ENCODE peak calls at places on chromosomes 1 and 21, in six cellular contexts. One of them, this sample, is unnamed.
A peak's percentile ranks its signal among the peaks of the same experiment; 100 is the strongest.

GRCh38 chr1:177505905-177506590 is 335.3 kb downstream of the BRINP2 start:
- DNase-seq in lower lobe of right lung: no peak
- DNase-seq in osteoblast: no peak
- DNase-seq in left ventricle myocardium inferior: no peak
- DNase-seq in CD8-positive, alpha-beta T cell: no peak
- DNase-seq in fibroblast of lung: peak; percentile 19
- DNase-seq in this sample: no peak

GRCh38 chr1:155184835-155185782 is 11.5 kb downstream of the TRIM46 start:
- DNase-seq in osteoblast: peak; percentile 76
- DNase-seq in fibroblast of lung: no peak
- DNase-seq in left ventricle myocardium inferior: peak; percentile 47
- DNase-seq in CD8-positive, alpha-beta T cell: no peak
- DNase-seq in lower lobe of right lung: peak; percentile 84
- DNase-seq in this sample: peak; percentile 63

GRCh38 chr1:21289700-21290545 is at the start of gene ECE1:
- DNase-seq in lower lobe of right lung: peak; percentile 76
- DNase-seq in CD8-positive, alpha-beta T cell: peak; percentile 56
- DNase-seq in fibroblast of lung: no peak
- DNase-seq in osteoblast: peak; percentile 94
- DNase-seq in left ventricle myocardium inferior: peak; percentile 56
- DNase-seq in this sample: no peak

GRCh38 chr1:110309768-110310167 is 29.4 kb upstream of the RBM15 start:
- DNase-seq in left ventricle myocardium inferior: no peak
- DNase-seq in CD8-positive, alpha-beta T cell: no peak
- DNase-seq in osteoblast: peak; percentile 83
- DNase-seq in lower lobe of right lung: no peak
- DNase-seq in fibroblast of lung: peak; percentile 38
- DNase-seq in this sample: no peak

GRCh38 chr1:61079898-61080336 is 2.4 kb upstream of the NFIA start:
- DNase-seq in lower lobe of right lung: peak; percentile 70
- DNase-seq in left ventricle myocardium inferior: peak; percentile 85
- DNase-seq in CD8-positive, alpha-beta T cell: no peak
- DNase-seq in osteoblast: peak; percentile 94
- DNase-seq in fibroblast of lung: peak; percentile 90
- DNase-seq in this sample: peak; percentile 95

GRCh38 chr1:41617336-41617735 is 132.9 kb upstream of the EDN2 start:
- DNase-seq in left ventricle myocardium inferior: no peak
- DNase-seq in osteoblast: no peak
- DNase-seq in CD8-positive, alpha-beta T cell: no peak
- DNase-seq in fibroblast of lung: no peak
- DNase-seq in lower lobe of right lung: no peak
- DNase-seq in this sample: no peak

GRCh38 chr1:906532-907420 is 16.9 kb upstream of the SAMD11 start:
- DNase-seq in left ventricle myocardium inferior: peak; percentile 16
- DNase-seq in CD8-positive, alpha-beta T cell: peak; percentile 20
- DNase-seq in fibroblast of lung: peak; percentile 69
- DNase-seq in lower lobe of right lung: peak; percentile 66
- DNase-seq in osteoblast: peak; percentile 97
- DNase-seq in this sample: peak; percentile 71

GRCh38 chr1:52632732-52633290 is at the start of gene SHISAL2A:
- DNase-seq in osteoblast: no peak
- DNase-seq in lower lobe of right lung: peak; percentile 68
- DNase-seq in CD8-positive, alpha-beta T cell: peak; percentile 75
- DNase-seq in fibroblast of lung: peak; percentile 6
- DNase-seq in left ventricle myocardium inferior: peak; percentile 31
- DNase-seq in this sample: no peak

GRCh38 chr1:91582431-91582921 is 81.8 kb downstream of the CDC7 start:
- DNase-seq in CD8-positive, alpha-beta T cell: no peak
- DNase-seq in left ventricle myocardium inferior: no peak
- DNase-seq in lower lobe of right lung: no peak
- DNase-seq in osteoblast: peak; percentile 91
- DNase-seq in fibroblast of lung: peak; percentile 92
- DNase-seq in this sample: peak; percentile 77

GRCh38 chr1:53393325-53393792 is 65.5 kb upstream of the LRP8 start:
- DNase-seq in left ventricle myocardium inferior: peak; percentile 73
- DNase-seq in CD8-positive, alpha-beta T cell: peak; percentile 56
- DNase-seq in fibroblast of lung: peak; percentile 70
- DNase-seq in lower lobe of right lung: peak; percentile 78
- DNase-seq in osteoblast: peak; percentile 98
- DNase-seq in this sample: peak; percentile 82

GRCh38 chr1:164559342-164560070 is 522 bp downstream of the PBX1 start:
- DNase-seq in osteoblast: peak; percentile 36
- DNase-seq in left ventricle myocardium inferior: peak; percentile 34
- DNase-seq in CD8-positive, alpha-beta T cell: no peak
- DNase-seq in fibroblast of lung: no peak
- DNase-seq in lower lobe of right lung: peak; percentile 51
- DNase-seq in this sample: peak; percentile 70

GRCh38 chr1:149917590-149918144 is at the start of gene SV2A:
- DNase-seq in CD8-positive, alpha-beta T cell: peak; percentile 51
- DNase-seq in left ventricle myocardium inferior: no peak
- DNase-seq in osteoblast: peak; percentile 96
- DNase-seq in fibroblast of lung: peak; percentile 77
- DNase-seq in lower lobe of right lung: no peak
- DNase-seq in this sample: peak; percentile 91

GRCh38 chr1:229669333-229669732 is 43.3 kb downstream of the URB2 start:
- DNase-seq in fibroblast of lung: peak; percentile 67
- DNase-seq in lower lobe of right lung: no peak
- DNase-seq in left ventricle myocardium inferior: no peak
- DNase-seq in osteoblast: no peak
- DNase-seq in CD8-positive, alpha-beta T cell: no peak
- DNase-seq in this sample: no peak

GRCh38 chr1:102191723-102192122 is 195.0 kb upstream of the OLFM3 start:
- DNase-seq in CD8-positive, alpha-beta T cell: no peak
- DNase-seq in lower lobe of right lung: no peak
- DNase-seq in fibroblast of lung: peak; percentile 2
- DNase-seq in left ventricle myocardium inferior: no peak
- DNase-seq in osteoblast: peak; percentile 13
- DNase-seq in this sample: no peak

GRCh38 chr1:119372493-119373086 is 4.0 kb downstream of the HAO2 start:
- DNase-seq in left ventricle myocardium inferior: no peak
- DNase-seq in CD8-positive, alpha-beta T cell: no peak
- DNase-seq in lower lobe of right lung: no peak
- DNase-seq in fibroblast of lung: peak; percentile 22
- DNase-seq in osteoblast: no peak
- DNase-seq in this sample: no peak

GRCh38 chr1:226738421-226738994 is 574 bp downstream of the ITPKB start:
- DNase-seq in fibroblast of lung: peak; percentile 44
- DNase-seq in osteoblast: peak; percentile 84
- DNase-seq in left ventricle myocardium inferior: peak; percentile 38
- DNase-seq in lower lobe of right lung: peak; percentile 65
- DNase-seq in CD8-positive, alpha-beta T cell: peak; percentile 57
- DNase-seq in this sample: no peak

GRCh38 chr21:42627527-42628289 is 25.7 kb upstream of the PDE9A start:
- DNase-seq in left ventricle myocardium inferior: peak; percentile 82
- DNase-seq in lower lobe of right lung: no peak
- DNase-seq in osteoblast: no peak
- DNase-seq in fibroblast of lung: no peak
- DNase-seq in CD8-positive, alpha-beta T cell: no peak
- DNase-seq in this sample: peak; percentile 52

GRCh38 chr1:199687321-199687720 is 340.2 kb upstream of the NR5A2 start:
- DNase-seq in lower lobe of right lung: no peak
- DNase-seq in osteoblast: no peak
- DNase-seq in CD8-positive, alpha-beta T cell: no peak
- DNase-seq in left ventricle myocardium inferior: no peak
- DNase-seq in fibroblast of lung: peak; percentile 16
- DNase-seq in this sample: no peak

GRCh38 chr1:6447016-6447817 is 18.8 kb downstream of the TNFRSF25 start:
- DNase-seq in lower lobe of right lung: no peak
- DNase-seq in left ventricle myocardium inferior: no peak
- DNase-seq in CD8-positive, alpha-beta T cell: no peak
- DNase-seq in osteoblast: no peak
- DNase-seq in fibroblast of lung: no peak
- DNase-seq in this sample: no peak

GRCh38 chr1:6450005-6450450 is 15.9 kb downstream of the TNFRSF25 start:
- DNase-seq in lower lobe of right lung: no peak
- DNase-seq in fibroblast of lung: no peak
- DNase-seq in osteoblast: no peak
- DNase-seq in CD8-positive, alpha-beta T cell: no peak
- DNase-seq in left ventricle myocardium inferior: no peak
- DNase-seq in this sample: no peak

GRCh38 chr1:6448749-6449631 is 17.0 kb downstream of the TNFRSF25 start:
- DNase-seq in osteoblast: no peak
- DNase-seq in CD8-positive, alpha-beta T cell: peak; percentile 42
- DNase-seq in lower lobe of right lung: no peak
- DNase-seq in fibroblast of lung: no peak
- DNase-seq in left ventricle myocardium inferior: no peak
- DNase-seq in this sample: no peak

GRCh38 chr1:6446665-6447015 is 19.3 kb downstream of the TNFRSF25 start:
- DNase-seq in CD8-positive, alpha-beta T cell: no peak
- DNase-seq in left ventricle myocardium inferior: no peak
- DNase-seq in fibroblast of lung: no peak
- DNase-seq in lower lobe of right lung: no peak
- DNase-seq in osteoblast: no peak
- DNase-seq in this sample: no peak

GRCh38 chr1:6447818-6448748 is 17.9 kb downstream of the TNFRSF25 start:
- DNase-seq in lower lobe of right lung: no peak
- DNase-seq in left ventricle myocardium inferior: no peak
- DNase-seq in CD8-positive, alpha-beta T cell: peak; percentile 84
- DNase-seq in fibroblast of lung: no peak
- DNase-seq in osteoblast: no peak
- DNase-seq in this sample: no peak
- H3K27me3 ChIP-seq in lower lobe of right lung: peaks cover 59% of the 10 kb centered on the region
- H3K27me3 ChIP-seq in left ventricle myocardium inferior: peaks cover 98% of the 10 kb centered on the region
- H3K27me3 ChIP-seq in CD8-positive, alpha-beta T cell: peaks cover 22% of the 10 kb centered on the region
- H3K27me3 ChIP-seq in fibroblast of lung: peaks cover 35% of the 10 kb centered on the region
- H3K27me3 ChIP-seq in osteoblast: peaks cover 45% of the 10 kb centered on the region
- H3K27me3 ChIP-seq in this sample: peaks cover 32% of the 10 kb centered on the region

GRCh38 chr21:41316641-41317392 is at the start of gene FAM3B:
- DNase-seq in lower lobe of right lung: peak; percentile 55
- DNase-seq in osteoblast: peak; percentile 59
- DNase-seq in fibroblast of lung: no peak
- DNase-seq in left ventricle myocardium inferior: no peak
- DNase-seq in CD8-positive, alpha-beta T cell: no peak
- DNase-seq in this sample: no peak

GRCh38 chr21:41317458-41317857 is 857 bp downstream of the FAM3B start:
- DNase-seq in lower lobe of right lung: no peak
- DNase-seq in left ventricle myocardium inferior: no peak
- DNase-seq in fibroblast of lung: no peak
- DNase-seq in CD8-positive, alpha-beta T cell: no peak
- DNase-seq in osteoblast: no peak
- DNase-seq in this sample: no peak

GRCh38 chr21:41315726-41316125 is 875 bp upstream of the FAM3B start:
- DNase-seq in osteoblast: peak; percentile 69
- DNase-seq in CD8-positive, alpha-beta T cell: no peak
- DNase-seq in left ventricle myocardium inferior: no peak
- DNase-seq in lower lobe of right lung: no peak
- DNase-seq in fibroblast of lung: no peak
- DNase-seq in this sample: no peak

GRCh38 chr21:41318218-41318617 is 1.6 kb downstream of the FAM3B start:
- DNase-seq in osteoblast: no peak
- DNase-seq in lower lobe of right lung: no peak
- DNase-seq in CD8-positive, alpha-beta T cell: no peak
- DNase-seq in left ventricle myocardium inferior: no peak
- DNase-seq in fibroblast of lung: no peak
- DNase-seq in this sample: no peak

DNA sequence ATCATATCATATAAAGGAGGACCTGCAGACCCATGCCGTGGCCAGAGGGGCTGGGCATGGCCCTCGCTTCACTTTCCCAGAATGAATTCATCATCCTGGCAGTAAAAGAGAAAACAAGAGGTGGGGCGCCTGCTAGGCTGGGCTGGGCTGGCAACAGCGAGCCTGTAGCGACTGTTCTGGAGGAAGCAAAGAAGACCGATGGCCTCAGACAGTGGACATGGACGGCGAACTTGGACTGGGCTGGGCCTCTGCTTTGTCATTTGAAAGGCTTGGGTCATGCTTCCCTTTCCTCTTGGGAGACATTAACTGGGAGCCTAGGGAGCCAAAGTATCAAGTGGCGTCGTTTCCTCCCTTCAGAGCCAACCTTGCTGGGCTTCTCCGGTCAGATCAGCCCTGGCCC is 401 bp upstream of the FAM3B start:
- DNase-seq in fibroblast of lung: no peak
- DNase-seq in lower lobe of right lung: no peak
- DNase-seq in osteoblast: peak; percentile 64
- DNase-seq in CD8-positive, alpha-beta T cell: no peak
- DNase-seq in left ventricle myocardium inferior: no peak
- DNase-seq in this sample: no peak
- H3K27ac ChIP-seq in fibroblast of lung: no peak overlapping the region
- H3K27ac ChIP-seq in lower lobe of right lung: no peak overlapping the region
- H3K27ac ChIP-seq in osteoblast: no peak overlapping the region
- H3K27ac ChIP-seq in CD8-positive, alpha-beta T cell: no peak overlapping the region
- H3K27ac ChIP-seq in left ventricle myocardium inferior: no peak overlapping the region
- H3K27ac ChIP-seq in this sample: no peak overlapping the region

GRCh38 chr21:45973475-45974072 is 8.0 kb upstream of the COL6A1 start:
- DNase-seq in CD8-positive, alpha-beta T cell: peak; percentile 87
- DNase-seq in osteoblast: peak; percentile 97
- DNase-seq in lower lobe of right lung: peak; percentile 71
- DNase-seq in left ventricle myocardium inferior: peak; percentile 87
- DNase-seq in fibroblast of lung: peak; percentile 88
- DNase-seq in this sample: peak; percentile 96
- H3K27me3 ChIP-seq in CD8-positive, alpha-beta T cell: no peaks in the 10 kb centered on the region
- H3K27me3 ChIP-seq in osteoblast: no peaks in the 10 kb centered on the region
- H3K27me3 ChIP-seq in lower lobe of right lung: peaks cover 48% of the 10 kb centered on the region
- H3K27me3 ChIP-seq in left ventricle myocardium inferior: no peaks in the 10 kb centered on the region
- H3K27me3 ChIP-seq in fibroblast of lung: no peaks in the 10 kb centered on the region
- H3K27me3 ChIP-seq in this sample: no peaks in the 10 kb centered on the region

DNA sequence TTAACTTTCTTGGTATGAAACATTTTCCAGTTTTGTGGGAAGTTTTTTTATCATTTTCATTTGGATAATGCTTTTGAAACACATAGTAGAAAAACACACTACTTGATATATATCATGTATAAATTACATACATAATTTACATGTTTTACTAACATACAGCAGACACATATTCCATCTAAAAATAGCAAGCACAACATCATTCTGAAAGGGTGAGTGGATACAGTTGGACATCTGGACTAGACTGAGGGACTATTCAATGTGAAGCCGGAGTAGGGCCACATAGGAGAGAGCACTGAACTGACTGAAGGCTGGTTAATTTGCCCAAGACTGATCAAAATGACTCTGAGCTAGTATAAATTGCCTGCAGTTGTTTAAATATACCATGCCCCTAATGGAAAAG is 11.7 kb downstream of the CDKN2C start:
- DNase-seq in left ventricle myocardium inferior: no peak
- DNase-seq in osteoblast: no peak
- DNase-seq in CD8-positive, alpha-beta T cell: no peak
- DNase-seq in lower lobe of right lung: no peak
- DNase-seq in fibroblast of lung: no peak
- DNase-seq in this sample: no peak
- H3K27ac ChIP-seq in left ventricle myocardium inferior: peak overlapping the region; percentile 99
- H3K27ac ChIP-seq in osteoblast: no peak overlapping the region
- H3K27ac ChIP-seq in CD8-positive, alpha-beta T cell: no peak overlapping the region
- H3K27ac ChIP-seq in lower lobe of right lung: no peak overlapping the region
- H3K27ac ChIP-seq in fibroblast of lung: no peak overlapping the region
- H3K27ac ChIP-seq in this sample: peak overlapping the region; percentile 98

DNA sequence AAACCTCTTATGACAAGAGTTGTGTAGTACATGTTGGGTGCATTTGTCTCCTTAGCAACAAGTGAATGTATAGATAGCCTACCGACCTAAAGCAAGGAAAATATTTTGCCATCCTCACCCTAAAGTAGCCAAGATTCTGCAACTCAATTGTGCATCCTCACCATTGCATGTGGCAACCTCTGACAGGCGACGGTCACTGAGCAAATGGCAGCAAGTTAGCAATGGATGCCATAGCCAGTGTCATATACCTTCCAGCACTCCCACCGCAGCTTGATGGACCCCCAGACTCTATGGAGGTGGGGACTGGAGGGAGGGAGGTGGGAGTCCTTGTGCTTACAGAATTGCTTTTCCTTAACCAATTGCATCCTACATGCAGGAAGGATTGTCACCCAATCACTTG is 17.0 kb downstream of the PROX1 start:
- DNase-seq in lower lobe of right lung: no peak
- DNase-seq in osteoblast: no peak
- DNase-seq in left ventricle myocardium inferior: no peak
- DNase-seq in fibroblast of lung: no peak
- DNase-seq in CD8-positive, alpha-beta T cell: no peak
- DNase-seq in this sample: no peak
- H3K27me3 ChIP-seq in lower lobe of right lung: no peaks in the 10 kb centered on the region
- H3K27me3 ChIP-seq in osteoblast: no peaks in the 10 kb centered on the region
- H3K27me3 ChIP-seq in left ventricle myocardium inferior: no peaks in the 10 kb centered on the region
- H3K27me3 ChIP-seq in fibroblast of lung: no peaks in the 10 kb centered on the region
- H3K27me3 ChIP-seq in CD8-positive, alpha-beta T cell: peaks cover 4% of the 10 kb centered on the region
- H3K27me3 ChIP-seq in this sample: no peaks in the 10 kb centered on the region